ENCODE peak calls at places on chromosomes 2 and 18, in five cellular contexts. N is GM23248, F is Panc1, M is heart left ventricle, X is tibial artery. J is an unnamed sample.
A peak's percentile ranks its signal among the peaks of the same experiment; 100 is the strongest.

GRCh38 chr2:10844083-10844482 is 31.5 kb upstream of the PDIA6 start:
- DNase-seq in N (peak; percentile 67), X (peak; percentile 29), F (no peak), M (peak; percentile 85), J (peak; percentile 86)

GRCh38 chr18:28767781-28768211 is 590.9 kb upstream of the CDH2 start:
- DNase-seq in N (peak; percentile 82), X (no peak), M (no peak), F (no peak), J (no peak)

GRCh38 chr2:27798948-27799645 is 27.6 kb downstream of the MRPL33 start:
- DNase-seq in F (peak; percentile 99), X (peak; percentile 58), M (peak; percentile 68), N (peak; percentile 100), J (peak; percentile 54)

GRCh38 chr2:228987441-228988155 is 283.5 kb downstream of the PID1 start:
- DNase-seq in X (no peak), F (no peak), N (no peak), M (no peak), J (no peak)

GRCh38 chr2:85684806-85685205 is 9.4 kb upstream of the GNLY start:
- DNase-seq in N (no peak), M (no peak), F (no peak), X (no peak), J (no peak)

GRCh38 chr2:148603562-148603920 is 41.0 kb upstream of the EPC2 start:
- DNase-seq in X (no peak), F (no peak), M (no peak), N (no peak), J (no peak)

GRCh38 chr2:864501-865106 is 86.0 kb upstream of the SNTG2 start:
- DNase-seq in X (no peak), F (no peak), N (no peak), M (peak; percentile 4), J (no peak)

GRCh38 chr2:36411962-36412444 is 56.4 kb downstream of the CRIM1 start:
- DNase-seq in X (no peak), M (no peak), F (no peak), N (no peak), J (no peak)

GRCh38 chr2:122710049-122710448 is 954.6 kb downstream of the TSN start:
- DNase-seq in N (no peak), X (no peak), F (no peak), M (no peak), J (no peak)

GRCh38 chr2:234686088-234686890 is 189.4 kb upstream of the ARL4C start:
- DNase-seq in F (no peak), X (no peak), M (no peak), N (peak; percentile 17), J (no peak)

GRCh38 chr2:241843321-241844065 is 15.2 kb downstream of the PDCD1 start:
- DNase-seq in N (no peak), F (no peak), X (no peak), M (no peak), J (no peak)

GRCh38 chr2:121886059-121886458 is 130.6 kb downstream of the TSN start:
- DNase-seq in M (no peak), N (no peak), F (no peak), X (no peak), J (no peak)

GRCh38 chr18:62342884-62343283 is 17.8 kb downstream of the TNFRSF11A start:
- DNase-seq in X (no peak), F (no peak), N (no peak), M (no peak), J (no peak)

GRCh38 chr2:179427065-179427464 is 162.4 kb upstream of the SESTD1 start:
- DNase-seq in M (no peak), F (no peak), N (no peak), X (no peak), J (no peak)

GRCh38 chr2:212962691-212963090 is 188.7 kb downstream of the IKZF2 start:
- DNase-seq in M (no peak), X (no peak), N (no peak), F (no peak), J (no peak)

GRCh38 chr18:23237524-23238151 is 102.4 kb downstream of the CABLES1 start:
- DNase-seq in X (peak; percentile 71), F (no peak), N (peak; percentile 88), M (peak; percentile 52), J (peak; percentile 73)

GRCh38 chr2:186716899-186717811 is 23.3 kb downstream of the FAM171B start:
- DNase-seq in M (no peak), X (no peak), F (no peak), N (peak; percentile 26), J (no peak)

GRCh38 chr2:231554327-231554726 is 24.1 kb upstream of the NMUR1 start:
- DNase-seq in X (no peak), N (no peak), M (no peak), F (no peak), J (no peak)

GRCh38 chr2:96267159-96267971 is 1.3 kb downstream of the CIAO1 start:
- DNase-seq in X (no peak), N (peak; percentile 73), F (no peak), M (no peak), J (peak; percentile 66)

GRCh38 chr2:20549144-20549543 is 101.8 kb downstream of the HS1BP3 start:
- DNase-seq in F (no peak), M (no peak), N (no peak), X (no peak), J (no peak)

GRCh38 chr2:120729410-120730052 is 6.1 kb upstream of the GLI2 start:
- DNase-seq in X (no peak), F (no peak), N (peak; percentile 90), M (no peak), J (no peak)

GRCh38 chr2:173254659-173255058 is 100.0 kb upstream of the CDCA7 start:
- DNase-seq in F (no peak), N (no peak), M (no peak), X (no peak), J (no peak)

GRCh38 chr18:9838144-9838877 is 47.5 kb upstream of the TXNDC2 start:
- DNase-seq in F (no peak), X (no peak), N (peak; percentile 20), M (peak; percentile 64), J (peak; percentile 76)

GRCh38 chr2:204470621-204471196 is 74.6 kb upstream of the PARD3B start:
- DNase-seq in M (no peak), X (no peak), N (no peak), F (no peak), J (no peak)

GRCh38 chr18:33034941-33035340 is 262.1 kb upstream of the KLHL14 start:
- DNase-seq in N (no peak), M (no peak), X (no peak), F (no peak), J (no peak)

GRCh38 chr18:74899554-74899953 is 301.9 kb downstream of the ZNF407 start:
- DNase-seq in F (no peak), N (no peak), X (peak; percentile 31), M (no peak), J (peak; percentile 59)

GRCh38 chr2:30786923-30787685 is 20.1 kb downstream of the CAPN13 start:
- DNase-seq in X (no peak), N (no peak), F (no peak), M (no peak), J (no peak)

GRCh38 chr2:85413592-85414421 is 3.6 kb upstream of the CAPG start:
- DNase-seq in M (no peak), X (no peak), N (peak; percentile 83), F (no peak), J (no peak)

GRCh38 chr2:240620149-240620731 is 5.0 kb upstream of the GPR35 start:
- DNase-seq in N (no peak), X (peak; percentile 7), M (peak; percentile 11), F (no peak), J (peak; percentile 31)

GRCh38 chr2:236828002-236828401 is 257.7 kb upstream of the COPS8 start:
- DNase-seq in F (no peak), X (no peak), M (no peak), N (no peak), J (no peak)

DNA sequence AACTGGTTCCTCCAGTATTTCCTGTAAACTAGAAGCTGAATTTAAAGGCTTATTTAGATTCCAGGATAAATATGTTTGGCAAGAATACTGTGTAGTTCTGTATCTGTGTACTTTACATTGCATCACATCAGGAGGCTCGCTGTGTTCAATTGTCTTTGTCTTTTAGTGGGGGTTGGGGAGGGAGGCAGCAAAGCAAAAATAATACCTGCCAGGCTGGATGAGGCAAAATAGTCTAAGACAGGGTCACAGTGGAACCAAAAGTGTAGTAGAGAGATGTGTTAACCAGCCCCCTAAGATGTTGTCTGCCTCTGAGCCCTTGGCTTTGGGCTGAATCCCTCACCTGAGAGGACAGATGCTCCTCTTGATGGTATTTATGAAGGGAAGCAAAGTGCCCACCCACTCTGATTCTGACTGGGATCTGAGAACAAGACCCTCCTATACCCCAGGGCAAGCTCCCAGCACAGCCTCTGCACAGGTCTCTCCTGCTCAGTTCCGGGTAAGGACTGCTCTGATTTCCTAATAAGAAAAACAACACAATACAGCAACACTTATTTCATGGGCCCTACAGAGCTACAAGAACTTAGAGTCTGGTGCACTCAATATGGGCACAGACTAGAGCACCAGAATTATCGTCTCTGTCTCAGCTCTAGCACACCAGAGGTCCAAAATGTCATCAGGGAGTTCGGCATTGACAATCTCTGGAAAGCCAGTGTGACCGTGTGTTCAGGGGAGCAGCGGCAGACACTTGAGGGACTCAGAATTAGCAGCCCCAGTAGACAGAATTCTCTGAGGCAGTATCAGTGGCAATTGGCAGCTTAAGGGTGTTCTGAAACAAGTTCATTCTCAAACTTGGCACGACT is 7.2 kb upstream of the AFTPH start:
- DNase-seq in M (no peak), F (no peak), X (no peak), N (no peak), J (no peak)
- H3K27ac ChIP-seq in M (no peak overlapping the region), F (no peak overlapping the region), X (no peak overlapping the region), N (no peak overlapping the region), J (no peak overlapping the region)

GRCh38 chr2:45166229-45166890 is 157.1 kb upstream of the SIX2 start:
- DNase-seq in X (no peak), N (no peak), M (no peak), F (no peak), J (no peak)
- H3K27me3 ChIP-seq in X (peaks cover 25% of the 10 kb centered on the region), N (no peaks in the 10 kb centered on the region), M (peaks cover 71% of the 10 kb centered on the region), F (peaks cover 38% of the 10 kb centered on the region), J (peaks cover 64% of the 10 kb centered on the region)

DNA sequence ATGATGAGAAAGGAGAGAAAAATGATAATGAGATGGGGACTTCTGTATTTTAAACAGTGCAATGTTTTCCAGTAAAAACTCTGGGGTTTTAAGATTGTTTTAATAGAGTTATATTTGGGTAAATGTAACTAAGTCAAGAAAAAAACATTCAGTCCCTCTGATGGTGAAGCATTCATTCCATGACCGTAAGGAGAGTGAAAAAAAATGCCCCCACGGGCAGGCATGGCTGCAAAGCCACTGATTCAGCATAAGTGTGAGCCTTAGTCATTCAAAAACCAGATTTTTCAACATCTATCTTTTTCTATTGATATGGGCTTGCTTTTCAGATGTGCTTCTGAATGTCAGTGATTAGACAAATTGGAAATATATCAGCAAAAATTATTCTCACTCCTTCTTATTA is 957.8 kb downstream of the SLC4A3 start:
- DNase-seq in X (no peak), N (peak; percentile 71), M (no peak), F (no peak), J (no peak)
- H3K9me3 ChIP-seq in X (no peaks in the 10 kb centered on the region), N (no peaks in the 10 kb centered on the region), M (no peaks in the 10 kb centered on the region), F (no peaks in the 10 kb centered on the region), J (no peaks in the 10 kb centered on the region)

DNA sequence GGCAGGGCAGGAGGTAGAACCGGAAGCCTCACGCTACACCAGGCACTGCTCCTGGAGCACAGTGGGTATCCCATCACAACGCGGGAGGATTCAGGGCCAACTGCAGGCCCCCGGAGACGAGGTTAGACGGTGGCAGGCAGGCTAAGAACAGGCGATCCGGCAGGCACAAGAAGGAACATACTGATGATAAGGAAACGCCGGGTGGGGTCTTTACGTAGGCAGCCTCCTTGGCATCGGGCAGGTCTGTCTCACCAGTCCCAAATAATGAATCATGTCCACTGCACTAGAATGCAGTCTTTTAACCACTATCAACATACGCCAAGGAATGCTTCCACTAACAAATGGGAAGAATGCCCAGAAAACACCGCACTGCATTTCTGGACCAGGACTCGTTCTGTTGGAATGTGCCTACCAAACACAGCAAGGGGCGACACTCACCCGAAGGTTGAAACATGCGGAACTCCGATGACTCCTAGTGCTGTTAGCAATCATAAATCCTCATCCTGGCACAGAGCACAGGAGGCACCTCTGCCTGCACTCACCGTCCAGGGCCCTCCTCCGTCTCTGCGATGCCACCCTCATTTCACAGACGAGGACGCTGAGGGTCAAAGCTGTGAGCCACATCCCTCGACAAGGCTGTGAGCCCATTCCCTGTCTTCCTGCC is 35.2 kb downstream of the ZNF516 start:
- DNase-seq in N (peak; percentile 99), X (no peak), F (peak; percentile 74), M (peak; percentile 36), J (peak; percentile 56)
- H3K27ac ChIP-seq in N (peak overlapping the region; percentile 93), X (peak overlapping the region; percentile 18), F (peak overlapping the region; percentile 72), M (peak overlapping the region; percentile 61), J (peak overlapping the region; percentile 56)

J was measured in lower lobe of right lung.